ENCODE peak calls at places on chromosome 13, in four cellular contexts. E, K, I and M are unnamed samples.
A peak's percentile ranks its signal among the peaks of the same experiment; 100 is the strongest.

GRCh38 chr13:100987993-100988392 is 313.4 kb upstream of the TMTC4 start:
- DNase-seq in K (peak; percentile 44), I (peak; percentile 51), E (no peak), M (no peak)

GRCh38 chr13:44174769-44175425 is 198.7 kb upstream of the SERP2 start:
- DNase-seq in E (no peak), K (peak; percentile 74), I (peak; percentile 67), M (peak; percentile 34)

GRCh38 chr13:59358014-59358413 is 805.7 kb downstream of the DIAPH3 start:
- DNase-seq in K (no peak), I (peak; percentile 35), E (no peak), M (no peak)

GRCh38 chr13:41411536-41411935 is 45.8 kb upstream of the RGCC start:
- DNase-seq in E (peak; percentile 36), K (peak; percentile 68), I (peak; percentile 54), M (peak; percentile 35)

GRCh38 chr13:60162096-60162495 is 1.6 kb downstream of the DIAPH3 start:
- DNase-seq in I (peak; percentile 40), K (peak; percentile 22), E (no peak), M (no peak)

GRCh38 chr13:78160793-78161192 is 242.2 kb upstream of the EDNRB start:
- DNase-seq in I (peak; percentile 84), E (no peak), K (peak; percentile 84), M (no peak)

GRCh38 chr13:113953561-113953960 is 20.3 kb downstream of the C13orf46 start:
- DNase-seq in I (no peak), E (no peak), K (peak; percentile 61), M (no peak)

GRCh38 chr13:28313579-28313978 is 175.2 kb downstream of the PAN3 start:
- DNase-seq in K (peak; percentile 54), I (peak; percentile 13), E (no peak), M (no peak)

GRCh38 chr13:107734891-107735620 is 480.3 kb downstream of the LIG4 start:
- DNase-seq in I (peak; percentile 59), K (no peak), E (no peak), M (no peak)

GRCh38 chr13:58592052-58592451 is 960.5 kb downstream of the PCDH17 start:
- DNase-seq in E (no peak), I (no peak), K (no peak), M (no peak)

GRCh38 chr13:78608705-78609463 is 5.5 kb upstream of the POU4F1 start:
- DNase-seq in E (no peak), I (no peak), K (peak; percentile 42), M (no peak)

GRCh38 chr13:48108106-48108505 is 13.2 kb upstream of the MED4 start:
- DNase-seq in K (no peak), E (no peak), I (no peak), M (no peak)

GRCh38 chr13:40026174-40026585 is 370.7 kb downstream of the COG6 start:
- DNase-seq in E (peak; percentile 77), K (no peak), I (peak; percentile 73), M (no peak)

GRCh38 chr13:34357435-34358232 is 539.7 kb downstream of the RFC3 start:
- DNase-seq in E (no peak), K (peak; percentile 95), I (peak; percentile 91), M (no peak)

GRCh38 chr13:75704942-75705320 is 68.8 kb downstream of the LMO7 start:
- DNase-seq in K (no peak), I (no peak), E (no peak), M (peak; percentile 83)

GRCh38 chr13:25037057-25037813 is 58.7 kb upstream of the PABPC3 start:
- DNase-seq in E (peak; percentile 50), K (peak; percentile 82), I (peak; percentile 49), M (peak; percentile 57)

GRCh38 chr13:98540476-98540875 is 36.4 kb downstream of the STK24 start:
- DNase-seq in K (peak; percentile 55), E (no peak), I (peak; percentile 34), M (no peak)

GRCh38 chr13:36357692-36358091 is 11.5 kb upstream of the SPART start:
- DNase-seq in K (peak; percentile 10), E (no peak), I (peak; percentile 81), M (no peak)

GRCh38 chr13:65999441-65999840 is 1230.7 kb downstream of the PCDH9 start:
- DNase-seq in K (no peak), I (no peak), E (no peak), M (no peak)

GRCh38 chr13:24668511-24668910 is 11.7 kb upstream of the ATP12A start:
- DNase-seq in K (no peak), I (no peak), E (no peak), M (no peak)

GRCh38 chr13:30504081-30504480 is 38.3 kb upstream of the HMGB1 start:
- DNase-seq in I (peak; percentile 69), E (no peak), K (peak; percentile 13), M (peak; percentile 23)

GRCh38 chr13:30791354-30791921 is 56.1 kb downstream of the ALOX5AP start:
- DNase-seq in I (peak; percentile 55), E (no peak), K (peak; percentile 46), M (no peak)

GRCh38 chr13:27794075-27794691 is 1.9 kb downstream of the GSX1 start:
- DNase-seq in E (no peak), K (no peak), I (no peak), M (no peak)

GRCh38 chr13:24684600-24684998 is 4.4 kb downstream of the ATP12A start:
- DNase-seq in I (no peak), E (peak; percentile 32), K (peak; percentile 59), M (no peak)

GRCh38 chr13:57632276-57633140 is 964 bp downstream of the PCDH17 start:
- DNase-seq in K (no peak), E (no peak), I (peak; percentile 51), M (no peak)

GRCh38 chr13:60165391-60166099 is 1.8 kb upstream of the DIAPH3 start:
- DNase-seq in E (no peak), I (peak; percentile 58), K (no peak), M (no peak)

GRCh38 chr13:77429320-77430142 is 102.6 kb upstream of the MYCBP2 start:
- DNase-seq in I (peak; percentile 78), K (peak; percentile 25), E (peak; percentile 69), M (no peak)

GRCh38 chr13:50026788-50027473 is 11.7 kb downstream of the KCNRG start:
- DNase-seq in E (no peak), K (no peak), I (no peak), M (peak; percentile 28)

GRCh38 chr13:41418027-41418426 is 39.3 kb upstream of the RGCC start:
- DNase-seq in E (no peak), K (no peak), I (peak; percentile 89), M (peak; percentile 13)

GRCh38 chr13:113769106-113769505 is 10.1 kb downstream of the TMEM255B start:
- DNase-seq in I (no peak), K (no peak), E (no peak), M (no peak)

GRCh38 chr13:37981932-37982331 is 112.4 kb upstream of the TRPC4 start:
- DNase-seq in I (no peak), E (no peak), K (no peak), M (peak; percentile 74)

GRCh38 chr13:34164585-34164984 is 346.6 kb downstream of the RFC3 start:
- DNase-seq in E (no peak), K (no peak), I (peak; percentile 89), M (no peak)

GRCh38 chr13:105116966-105117365 is 1418.5 kb downstream of the EFNB2 start:
- DNase-seq in I (no peak), K (no peak), E (no peak), M (no peak)

GRCh38 chr13:80363890-80364503 is 23.1 kb upstream of the SPRY2 start:
- DNase-seq in K (peak; percentile 67), I (peak; percentile 13), E (no peak), M (peak; percentile 27)